ENCODE peak calls at places on chromosome 15, in eight cellular contexts. Z, V, J, C, P, Y, I and E are unnamed samples.

GRCh38 chr15:70528270-70528706 is 235.1 kb downstream of the UACA start:
- DNase-seq in Z (peak; percentile 96), V (peak; percentile 92), J (peak; percentile 66), C (no peak), P (peak; percentile 86), Y (no peak), I (peak; percentile 59), E (no peak)

GRCh38 chr15:31083394-31083790 is 18.1 kb downstream of the TRPM1 start:
- DNase-seq in Z (peak; percentile 92), V (no peak), J (peak; percentile 48), C (no peak), P (no peak), Y (no peak), I (no peak), E (no peak)

GRCh38 chr15:51377038-51377761 is 35.7 kb downstream of the GLDN start:
- DNase-seq in Z (no peak), V (no peak), J (no peak), C (no peak), P (peak; percentile 95), Y (peak; percentile 22), I (no peak), E (no peak)

GRCh38 chr15:70767668-70768067 is 4.3 kb upstream of the UACA start:
- DNase-seq in Z (no peak), V (no peak), J (no peak), C (no peak), P (no peak), Y (no peak), I (no peak), E (no peak)

GRCh38 chr15:90681480-90681879 is 35.7 kb upstream of the BLM start:
- DNase-seq in Z (no peak), V (no peak), J (no peak), C (no peak), P (peak; percentile 90), Y (peak; percentile 68), I (no peak), E (no peak)

GRCh38 chr15:58545307-58546065 is 113.7 kb downstream of the LIPC start:
- DNase-seq in Z (no peak), V (no peak), J (no peak), C (no peak), P (peak; percentile 53), Y (peak; percentile 39), I (no peak), E (no peak)

GRCh38 chr15:67776600-67776999 is 48.7 kb upstream of the SKOR1 start:
- DNase-seq in Z (no peak), V (no peak), J (no peak), C (no peak), P (peak; percentile 34), Y (no peak), I (no peak), E (no peak)

GRCh38 chr15:75840659-75841058 is 2.6 kb upstream of the UBE2Q2 start:
- DNase-seq in Z (no peak), V (no peak), J (no peak), C (no peak), P (peak; percentile 62), Y (peak; percentile 67), I (no peak), E (no peak)

GRCh38 chr15:33068007-33068441 is 126.5 kb downstream of the FMN1 start:
- DNase-seq in Z (peak; percentile 82), V (no peak), J (peak; percentile 66), C (no peak), P (no peak), Y (peak; percentile 84), I (peak; percentile 15), E (peak; percentile 29)

GRCh38 chr15:31091531-31091930 is 10.0 kb downstream of the TRPM1 start:
- DNase-seq in Z (peak; percentile 66), V (no peak), J (no peak), C (no peak), P (peak; percentile 89), Y (peak; percentile 81), I (no peak), E (no peak)

GRCh38 chr15:34039506-34040123 is 611 bp upstream of the AVEN start:
- DNase-seq in Z (peak; percentile 18), V (peak; percentile 33), J (no peak), C (no peak), P (peak; percentile 30), Y (no peak), I (no peak), E (no peak)

GRCh38 chr15:39344662-39345141 is 236.2 kb upstream of the THBS1 start:
- DNase-seq in Z (no peak), V (no peak), J (peak; percentile 48), C (no peak), P (no peak), Y (no peak), I (no peak), E (no peak)

GRCh38 chr15:68821898-68822380 is 1.2 kb upstream of the ANP32A start:
- DNase-seq in Z (peak; percentile 35), V (peak; percentile 54), J (peak; percentile 69), C (no peak), P (peak; percentile 27), Y (no peak), I (no peak), E (no peak)

GRCh38 chr15:33913459-33913858 is 54.8 kb upstream of the CHRM5 start:
- DNase-seq in Z (no peak), V (no peak), J (no peak), C (no peak), P (peak; percentile 72), Y (no peak), I (no peak), E (peak; percentile 21)

GRCh38 chr15:90941038-90941437 is 6.0 kb downstream of the UNC45A start:
- DNase-seq in Z (no peak), V (no peak), J (no peak), C (no peak), P (no peak), Y (no peak), I (no peak), E (no peak)

GRCh38 chr15:60945196-60945595 is 283.9 kb downstream of the RORA start:
- DNase-seq in Z (no peak), V (no peak), J (no peak), C (no peak), P (no peak), Y (peak; percentile 79), I (no peak), E (no peak)

GRCh38 chr15:41971089-41971892 is 1.1 kb downstream of the EHD4 start:
- DNase-seq in Z (peak; percentile 74), V (peak; percentile 33), J (peak; percentile 61), C (peak; percentile 38), P (peak; percentile 85), Y (peak; percentile 61), I (peak; percentile 71), E (no peak)

GRCh38 chr15:23647421-23648375 is at the start of gene MAGEL2:
- DNase-seq in Z (no peak), V (no peak), J (no peak), C (no peak), P (no peak), Y (peak; percentile 46), I (no peak), E (no peak)

GRCh38 chr15:56371495-56372147 is 6.4 kb downstream of the TEX9 start:
- DNase-seq in Z (peak; percentile 2), V (no peak), J (no peak), C (no peak), P (no peak), Y (no peak), I (no peak), E (peak; percentile 62)

GRCh38 chr15:74179101-74179841 is 5.8 kb downstream of the ISLR start:
- DNase-seq in Z (peak; percentile 49), V (no peak), J (no peak), C (no peak), P (peak; percentile 94), Y (peak; percentile 83), I (no peak), E (no peak)

GRCh38 chr15:40340038-40340739 is 550 bp downstream of the CCDC9B start:
- DNase-seq in Z (peak; percentile 33), V (no peak), J (no peak), C (no peak), P (no peak), Y (peak; percentile 94), I (no peak), E (peak; percentile 45)

GRCh38 chr15:72341361-72341760 is 21.4 kb upstream of the CELF6 start:
- DNase-seq in Z (no peak), V (no peak), J (no peak), C (no peak), P (no peak), Y (no peak), I (no peak), E (no peak)

GRCh38 chr15:70976856-70977255 is 84.2 kb downstream of the LRRC49 start:
- DNase-seq in Z (no peak), V (no peak), J (no peak), C (no peak), P (peak; percentile 72), Y (no peak), I (no peak), E (peak; percentile 14)

GRCh38 chr15:68578175-68578959 is 426 bp upstream of the CORO2B start:
- DNase-seq in Z (peak; percentile 77), V (peak; percentile 16), J (no peak), C (no peak), P (peak; percentile 48), Y (peak; percentile 76), I (peak; percentile 23), E (peak; percentile 26)

GRCh38 chr15:99722406-99722805 is 10.8 kb downstream of the LYSMD4 start:
- DNase-seq in Z (no peak), V (no peak), J (no peak), C (no peak), P (no peak), Y (no peak), I (no peak), E (no peak)

GRCh38 chr15:52440414-52440813 is 88.3 kb downstream of the MYO5A start:
- DNase-seq in Z (peak; percentile 46), V (no peak), J (peak; percentile 9), C (no peak), P (peak; percentile 60), Y (peak; percentile 76), I (no peak), E (peak; percentile 89)

GRCh38 chr15:63857459-63857856 is 23.7 kb upstream of the HERC1 start:
- DNase-seq in Z (no peak), V (no peak), J (no peak), C (no peak), P (no peak), Y (no peak), I (no peak), E (no peak)

GRCh38 chr15:73866481-73866880 is 6.9 kb upstream of the TBC1D21 start:
- DNase-seq in Z (no peak), V (no peak), J (no peak), C (no peak), P (no peak), Y (no peak), I (no peak), E (no peak)

GRCh38 chr15:68427366-68427765 is 4.6 kb downstream of the ITGA11 start:
- DNase-seq in Z (no peak), V (no peak), J (no peak), C (no peak), P (no peak), Y (no peak), I (no peak), E (no peak)

GRCh38 chr15:75172168-75172841 is 29.4 kb upstream of the C15orf39 start:
- DNase-seq in Z (no peak), V (no peak), J (no peak), C (no peak), P (no peak), Y (no peak), I (no peak), E (no peak)

GRCh38 chr15:42392309-42393024 is 33.2 kb downstream of the CAPN3 start:
- DNase-seq in Z (peak; percentile 54), V (no peak), J (peak; percentile 98), C (no peak), P (no peak), Y (peak; percentile 30), I (no peak), E (no peak)

GRCh38 chr15:76947454-76947853 is 15.9 kb downstream of the RCN2 start:
- DNase-seq in Z (no peak), V (no peak), J (no peak), C (no peak), P (no peak), Y (no peak), I (no peak), E (no peak)

GRCh38 chr15:70582143-70582945 is 181.0 kb downstream of the UACA start:
- DNase-seq in Z (no peak), V (no peak), J (no peak), C (no peak), P (peak; percentile 49), Y (peak; percentile 83), I (no peak), E (no peak)

GRCh38 chr15:82045179-82045891 is 483 bp downstream of the MEX3B start:
- DNase-seq in Z (peak; percentile 36), V (peak; percentile 34), J (no peak), C (no peak), P (peak; percentile 66), Y (peak; percentile 59), I (peak; percentile 17), E (peak; percentile 49)